ENCODE peak calls at places on chromosomes 4 and X, in five cellular contexts. G, X, L, H and D are unnamed samples.

GRCh38 chrX:56765816-56766553 is 36.9 kb downstream of the NBDY start:
- DNase-seq in H (no peak), X (no peak), L (no peak), G (peak; percentile 17), D (no peak)

GRCh38 chr4:21921526-21922180 is 26.9 kb downstream of the KCNIP4 start:
- DNase-seq in H (no peak), X (no peak), L (no peak), G (no peak), D (no peak)

GRCh38 chrX:40418413-40419195 is 162.2 kb upstream of the ATP6AP2 start:
- DNase-seq in G (no peak), L (no peak), H (no peak), X (no peak), D (no peak)

GRCh38 chr4:47650584-47651130 is 165.6 kb downstream of the ATP10D start:
- DNase-seq in H (no peak), G (no peak), X (no peak), L (no peak), D (no peak)

GRCh38 chr4:105572296-105572695 is 19.9 kb downstream of the ARHGEF38 start:
- DNase-seq in L (no peak), H (no peak), G (no peak), X (no peak), D (no peak)

GRCh38 chrX:72394518-72395163 is 88.9 kb upstream of the CITED1 start:
- DNase-seq in X (no peak), G (no peak), L (no peak), H (no peak), D (peak; percentile 18)

GRCh38 chrX:79413009-79413408 is 45.9 kb upstream of the ITM2A start:
- DNase-seq in G (no peak), X (no peak), H (no peak), L (no peak), D (no peak)

GRCh38 chrX:72095370-72095769 is 36.3 kb downstream of the RTL5 start:
- DNase-seq in L (no peak), X (no peak), H (no peak), G (no peak), D (no peak)

GRCh38 chr4:166165829-166166420 is 292.9 kb downstream of the TLL1 start:
- DNase-seq in H (no peak), G (no peak), L (no peak), X (no peak), D (no peak)

GRCh38 chrX:75061701-75062100 is 94.4 kb downstream of the ABCB7 start:
- DNase-seq in H (no peak), L (no peak), G (no peak), X (no peak), D (no peak)

GRCh38 chr4:101271516-101271915 is 75.8 kb downstream of the PPP3CA start:
- DNase-seq in H (no peak), X (no peak), G (no peak), L (no peak), D (no peak)

GRCh38 chr4:3329887-3330286 is 37.1 kb downstream of the RGS12 start:
- DNase-seq in G (no peak), X (no peak), L (no peak), H (no peak), D (no peak)

GRCh38 chr4:86895692-86896488 is 3.7 kb upstream of the C4orf36 start:
- DNase-seq in L (no peak), G (no peak), H (no peak), X (no peak), D (no peak)

GRCh38 chr4:22712105-22712504 is 19.4 kb downstream of the GBA3 start:
- DNase-seq in X (no peak), G (no peak), H (no peak), L (no peak), D (no peak)

GRCh38 chr4:110867981-110868380 is 245.1 kb upstream of the PITX2 start:
- DNase-seq in H (no peak), X (no peak), L (no peak), G (no peak), D (no peak)

GRCh38 chr4:3858765-3859388 is 92.7 kb downstream of the ADRA2C start:
- DNase-seq in X (no peak), H (no peak), G (no peak), L (no peak), D (no peak)

GRCh38 chr4:658681-659667 is 15.1 kb downstream of the ATP5ME start:
- DNase-seq in G (no peak), H (no peak), L (no peak), X (no peak), D (no peak)

GRCh38 chr4:127782275-127783025 is at the start of gene HSPA4L:
- DNase-seq in H (no peak), G (peak; percentile 39), L (peak; percentile 65), X (peak; percentile 25), D (peak; percentile 48)

GRCh38 chrX:17435476-17435875 is 60.5 kb downstream of the NHS start:
- DNase-seq in L (no peak), G (no peak), X (no peak), H (no peak), D (no peak)

GRCh38 chr4:122584517-122584916 is 36.3 kb downstream of the IL21 start:
- DNase-seq in X (no peak), G (no peak), H (no peak), L (no peak), D (no peak)

GRCh38 chr4:51843309-51844156 is 580 bp downstream of the DCUN1D4 start:
- DNase-seq in H (no peak), G (peak; percentile 68), X (peak; percentile 53), L (peak; percentile 83), D (peak; percentile 75)

GRCh38 chrX:151712253-151712652 is 3.6 kb upstream of the FATE1 start:
- DNase-seq in G (no peak), X (no peak), H (no peak), L (no peak), D (no peak)

GRCh38 chrX:118495061-118495921 is at the start of gene DOCK11:
- DNase-seq in G (peak; percentile 59), L (peak; percentile 66), X (peak; percentile 57), H (no peak), D (peak; percentile 74)

DNA sequence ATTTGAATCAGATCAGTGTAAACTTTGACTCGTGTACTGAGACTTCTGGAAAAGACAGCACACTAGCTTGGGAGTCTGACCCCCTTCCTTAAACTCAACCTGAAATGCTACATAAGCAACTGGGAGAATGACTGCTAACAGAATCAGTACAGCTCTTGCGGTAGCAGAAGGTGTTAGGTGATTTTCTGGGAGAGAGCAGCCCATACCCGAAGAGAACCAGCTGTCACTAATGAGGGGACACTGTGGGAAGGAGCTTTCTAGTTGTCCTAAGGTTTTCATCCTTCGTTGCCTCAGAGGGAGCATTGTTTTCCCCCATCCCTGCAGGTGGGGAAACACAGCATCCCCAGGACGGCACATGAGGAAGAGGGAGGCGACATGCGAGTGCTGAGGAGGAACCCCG is 235.3 kb upstream of the FAT1 start:
- DNase-seq in H (no peak), L (no peak), G (no peak), X (no peak), D (no peak)
- H3K4me3 ChIP-seq in H (no peak overlapping the region), L (no peak overlapping the region), G (no peak overlapping the region), X (no peak overlapping the region), D (no peak overlapping the region)

GRCh38 chr4:82436130-82436529 is 5.7 kb downstream of the ENOPH1 start:
- DNase-seq in L (no peak), X (no peak), G (no peak), H (no peak), D (no peak)
- H3K36me3 ChIP-seq in L (no peaks in the 10 kb centered on the region), X (no peaks in the 10 kb centered on the region), G (peaks cover 4% of the 10 kb centered on the region), H (peaks cover 18% of the 10 kb centered on the region), D (no peaks in the 10 kb centered on the region)

GRCh38 chr4:102693266-102693850 is 67.4 kb downstream of the MANBA start:
- DNase-seq in L (no peak), G (no peak), H (no peak), X (no peak), D (no peak)

GRCh38 chr4:102696763-102697162 is 64.0 kb downstream of the MANBA start:
- DNase-seq in L (no peak), H (no peak), G (no peak), X (no peak), D (no peak)

GRCh38 chr4:102692474-102692873 is 68.3 kb downstream of the MANBA start:
- DNase-seq in X (no peak), H (no peak), G (no peak), L (no peak), D (no peak)

DNA sequence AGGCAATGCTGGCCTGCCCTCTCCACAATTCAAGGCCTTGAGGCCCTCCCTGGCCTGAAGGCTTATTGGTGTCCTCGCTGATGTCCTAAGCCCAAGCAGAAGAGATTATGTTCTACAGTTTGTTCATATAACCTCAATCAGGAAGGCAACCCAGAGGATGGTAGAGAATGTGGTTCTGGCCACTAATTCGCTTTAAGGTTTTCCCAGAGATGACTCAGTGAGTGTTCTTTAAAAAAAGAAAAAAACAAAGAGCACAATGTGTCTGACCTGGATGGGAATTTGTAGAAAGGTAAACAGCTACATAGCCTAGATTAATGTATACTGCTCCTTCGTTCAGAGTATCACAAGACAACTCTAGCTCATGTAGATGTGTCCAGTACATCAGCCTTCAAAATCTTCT is 66.0 kb downstream of the MANBA start:
- DNase-seq in L (no peak), H (no peak), X (no peak), G (no peak), D (no peak)
- H3K9me3 ChIP-seq in L (no peaks in the 10 kb centered on the region), H (no peaks in the 10 kb centered on the region), X (no peaks in the 10 kb centered on the region), G (no peaks in the 10 kb centered on the region), D (no peaks in the 10 kb centered on the region)

GRCh38 chr4:13892739-13893105 is 265.2 kb upstream of the BOD1L1 start:
- DNase-seq in G (no peak), L (no peak), H (no peak), X (no peak), D (no peak)
- H3K4me3 ChIP-seq in G (no peak overlapping the region), L (no peak overlapping the region), H (no peak overlapping the region), X (no peak overlapping the region), D (no peak overlapping the region)

GRCh38 chr4:17624821-17625220 is 10.4 kb downstream of the MED28 start:
- DNase-seq in H (no peak), L (no peak), X (no peak), G (no peak), D (no peak)
- H3K36me3 ChIP-seq in H (peaks cover 34% of the 10 kb centered on the region), L (peaks cover 66% of the 10 kb centered on the region), X (peaks cover 98% of the 10 kb centered on the region), G (peaks cover 100% of the 10 kb centered on the region), D (peaks cover 98% of the 10 kb centered on the region)

GRCh38 chr4:71978192-71978845 is 53.5 kb upstream of the NPFFR2 start:
- DNase-seq in X (no peak), G (no peak), L (no peak), H (no peak), D (no peak)

DNA sequence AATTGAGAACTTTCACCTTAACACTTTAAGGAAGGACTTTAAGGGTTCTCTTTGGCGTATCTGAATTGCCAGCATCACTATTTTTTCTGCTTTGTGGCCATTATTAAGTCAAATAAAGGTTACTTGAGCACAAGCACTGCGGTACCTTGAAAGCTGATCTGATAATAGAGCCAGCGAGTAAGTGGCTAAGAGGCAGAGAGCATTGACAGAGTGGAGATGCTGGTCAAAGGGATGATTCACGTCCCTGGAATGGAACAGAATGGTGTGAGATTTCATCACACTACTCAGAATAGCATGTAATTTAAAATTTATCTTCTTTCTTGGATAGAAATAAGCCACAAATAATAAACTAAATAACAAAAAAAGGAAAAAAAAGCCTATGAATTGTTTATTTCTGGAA is 57.1 kb upstream of the NPFFR2 start:
- DNase-seq in X (no peak), H (no peak), G (no peak), L (no peak), D (no peak)
- H3K9me3 ChIP-seq in X (no peaks in the 10 kb centered on the region), H (no peaks in the 10 kb centered on the region), G (peaks cover 6% of the 10 kb centered on the region), L (no peaks in the 10 kb centered on the region), D (peaks cover 8% of the 10 kb centered on the region)

GRCh38 chrX:109733658-109734022 is 583 bp upstream of the ACSL4 start:
- DNase-seq in L (no peak), H (no peak), X (no peak), G (no peak), D (no peak)
- H3K4me3 ChIP-seq in L (peak overlapping the region; percentile 28), H (peak overlapping the region; percentile 67), X (peak overlapping the region; percentile 45), G (peak overlapping the region; percentile 69), D (peak overlapping the region; percentile 87)